ENCODE peak calls at places on chromosomes 1 and 21, in six cellular contexts. V is SK-MEL-5; J is NCI-H510A treated with DMSO at 0.1 percent for 48 hours; P is naive thymus-derived CD8-positive, alpha-beta T cell; M is NCI-H1092 treated with DMSO at 0.1 percent for 48 hours; T is SW480. S is an unnamed sample.

GRCh38 chr1:115225993-115226700 is 111.9 kb downstream of the NGF start:
- DNase-seq in V (no peak), J (no peak), P (no peak), M (no peak), T (no peak), S (no peak)

GRCh38 chr1:230047114-230047865 is 19.7 kb upstream of the GALNT2 start:
- DNase-seq in V (no peak), J (no peak), P (no peak), M (no peak), T (peak), S (no peak)

GRCh38 chr1:248858096-248858890 is 592 bp downstream of the ZNF692 start:
- DNase-seq in V (peak), J (peak), P (no peak), M (peak), T (peak), S (peak)

GRCh38 chr1:34688358-34688757 is 66.5 kb upstream of the GJB5 start:
- DNase-seq in V (no peak), J (peak), P (no peak), M (peak), T (peak), S (peak)

GRCh38 chr1:233113009-233113712 is 162.8 kb downstream of the NTPCR start:
- DNase-seq in V (peak), J (peak), P (no peak), M (no peak), T (peak), S (peak)

GRCh38 chr1:67749844-67750689 is 65.1 kb downstream of the GADD45A start:
- DNase-seq in V (peak), J (no peak), P (no peak), M (peak), T (peak), S (peak)

GRCh38 chr1:1490633-1491230 is 19.2 kb downstream of the ATAD3B start:
- DNase-seq in V (no peak), J (no peak), P (no peak), M (no peak), T (no peak), S (no peak)

GRCh38 chr1:64848812-64849211 is 103.9 kb downstream of the RAVER2 start:
- DNase-seq in V (no peak), J (no peak), P (no peak), M (no peak), T (no peak), S (no peak)

GRCh38 chr1:15915991-15916390 is 59.9 kb downstream of the ZBTB17 start:
- DNase-seq in V (no peak), J (no peak), P (peak), M (no peak), T (no peak), S (no peak)

GRCh38 chr1:227299238-227299637 is 19.1 kb downstream of the CDC42BPA start:
- DNase-seq in V (no peak), J (no peak), P (no peak), M (no peak), T (no peak), S (no peak)

GRCh38 chr1:109262231-109263010 is 13.1 kb downstream of the CELSR2 start:
- DNase-seq in V (no peak), J (no peak), P (no peak), M (no peak), T (no peak), S (no peak)

GRCh38 chr1:201624741-201625646 is 86.1 kb downstream of the NAV1 start:
- DNase-seq in V (no peak), J (no peak), P (no peak), M (no peak), T (no peak), S (no peak)

GRCh38 chr1:207025144-207025880 is 7.2 kb downstream of the C1orf116 start:
- DNase-seq in V (no peak), J (no peak), P (no peak), M (no peak), T (no peak), S (no peak)

GRCh38 chr1:32991386-32991785 is 26.8 kb upstream of the RNF19B start:
- DNase-seq in V (no peak), J (no peak), P (no peak), M (no peak), T (no peak), S (no peak)

GRCh38 chr21:36035381-36035791 is 24.9 kb downstream of the SETD4 start:
- DNase-seq in V (no peak), J (no peak), P (no peak), M (no peak), T (no peak), S (no peak)

GRCh38 chr21:43864313-43864805 is 664 bp upstream of the AGPAT3 start:
- DNase-seq in V (no peak), J (peak), P (peak), M (peak), T (peak), S (peak)

GRCh38 chr1:17605582-17606344 is 66.3 kb downstream of the ARHGEF10L start:
- DNase-seq in V (no peak), J (peak), P (no peak), M (peak), T (no peak), S (no peak)

GRCh38 chr1:8367571-8368184 is 49.8 kb downstream of the SLC45A1 start:
- DNase-seq in V (no peak), J (no peak), P (no peak), M (no peak), T (no peak), S (no peak)

GRCh38 chr21:46005081-46005480 is 23.5 kb downstream of the COL6A1 start:
- DNase-seq in V (no peak), J (no peak), P (no peak), M (no peak), T (no peak), S (no peak)

GRCh38 chr21:39441502-39442475 is 3.8 kb downstream of the LCA5L start:
- DNase-seq in V (peak), J (peak), P (peak), M (peak), T (peak), S (peak)

GRCh38 chr1:46714976-46715375 is 3.9 kb downstream of the EFCAB14 start:
- DNase-seq in V (no peak), J (no peak), P (no peak), M (no peak), T (no peak), S (no peak)

GRCh38 chr21:42026072-42026415 is 15.9 kb upstream of the ZBTB21 start:
- DNase-seq in V (no peak), J (no peak), P (no peak), M (no peak), T (no peak), S (no peak)

GRCh38 chr1:10059329-10059691 is 26.6 kb downstream of the UBE4B start:
- DNase-seq in V (no peak), J (no peak), P (no peak), M (peak), T (no peak), S (no peak)

GRCh38 chr1:161864577-161864976 is 98.5 kb downstream of the ATF6 start:
- DNase-seq in V (peak), J (no peak), P (peak), M (no peak), T (no peak), S (no peak)

GRCh38 chr1:19044975-19045831 is 88.7 kb upstream of the IFFO2 start:
- DNase-seq in V (no peak), J (no peak), P (no peak), M (no peak), T (no peak), S (no peak)

GRCh38 chr21:42010507-42011493 is 640 bp upstream of the ZBTB21 start:
- DNase-seq in V (peak), J (no peak), P (peak), M (peak), T (peak), S (peak)

GRCh38 chr1:204435246-204435885 is 23.7 kb upstream of the PPP1R15B start:
- DNase-seq in V (no peak), J (no peak), P (no peak), M (no peak), T (no peak), S (no peak)

GRCh38 chr21:45836268-45836655 is 145.3 kb upstream of the COL6A1 start:
- DNase-seq in V (no peak), J (no peak), P (no peak), M (no peak), T (no peak), S (no peak)

GRCh38 chr1:12078938-12079861 is 16.1 kb downstream of the TNFRSF8 start:
- DNase-seq in V (peak), J (no peak), P (no peak), M (peak), T (peak), S (peak)

GRCh38 chr1:186957339-186957738 is 128.6 kb downstream of the PLA2G4A start:
- DNase-seq in V (no peak), J (no peak), P (no peak), M (no peak), T (no peak), S (no peak)

GRCh38 chr1:161198877-161199431 is at the start of gene ADAMTS4:
- DNase-seq in V (no peak), J (no peak), P (no peak), M (no peak), T (no peak), S (no peak)

GRCh38 chr21:27423906-27424595 is 457.2 kb upstream of the ADAMTS5 start:
- DNase-seq in V (no peak), J (no peak), P (no peak), M (no peak), T (no peak), S (no peak)

S was measured in LoVo.